ENCODE peak calls at places on chromosomes 2 and 18, in four cellular contexts. Z is adrenal gland, P is heart left ventricle, I is PC-3. C is an unnamed sample.

GRCh38 chr2:205043285-205043684 is 498.0 kb downstream of the PARD3B start:
- DNase-seq in P (no peak), I (no peak), Z (no peak), C (no peak)

GRCh38 chr2:75709297-75709696 is 1.4 kb downstream of the GCFC2 start:
- DNase-seq in I (no peak), P (no peak), Z (no peak), C (no peak)

GRCh38 chr18:48622911-48623431 is 84.1 kb downstream of the CTIF start:
- DNase-seq in I (no peak), P (no peak), Z (no peak), C (no peak)

GRCh38 chr2:176281267-176281666 is 12.0 kb downstream of the MTX2 start:
- DNase-seq in P (no peak), Z (no peak), I (peak; percentile 59), C (no peak)

GRCh38 chr2:20604957-20605381 is 45.9 kb downstream of the HS1BP3 start:
- DNase-seq in I (peak; percentile 35), P (no peak), Z (peak; percentile 51), C (no peak)

GRCh38 chr18:44655435-44655834 is 25.3 kb upstream of the SETBP1 start:
- DNase-seq in Z (no peak), I (no peak), P (no peak), C (no peak)

GRCh38 chr2:75310915-75311314 is 111.6 kb upstream of the TACR1 start:
- DNase-seq in Z (no peak), I (peak; percentile 62), P (no peak), C (no peak)

GRCh38 chr18:59779979-59780378 is 82.8 kb upstream of the CCBE1 start:
- DNase-seq in I (peak; percentile 90), Z (peak; percentile 39), P (no peak), C (no peak)

GRCh38 chr18:14965553-14965952 is 217.6 kb downstream of the ANKRD30B start:
- DNase-seq in Z (no peak), P (no peak), I (no peak), C (no peak)

GRCh38 chr2:34670482-34670881 is 1071.4 kb upstream of the FAM98A start:
- DNase-seq in P (no peak), Z (no peak), I (no peak), C (no peak)

GRCh38 chr2:211347328-211347727 is 790.9 kb downstream of the CPS1 start:
- DNase-seq in I (no peak), Z (no peak), P (no peak), C (no peak)

GRCh38 chr2:162103443-162104009 is 29.5 kb upstream of the DPP4 start:
- DNase-seq in P (no peak), Z (peak; percentile 47), I (no peak), C (no peak)

GRCh38 chr2:237517990-237518389 is 30.9 kb downstream of the MLPH start:
- DNase-seq in P (no peak), I (no peak), Z (no peak), C (no peak)

GRCh38 chr2:239381709-239382134 is 19.1 kb downstream of the HDAC4 start:
- DNase-seq in I (no peak), P (peak; percentile 18), Z (peak; percentile 11), C (no peak)

GRCh38 chr18:32439802-32440201 is 30.9 kb downstream of the GAREM1 start:
- DNase-seq in Z (no peak), I (peak; percentile 2), P (peak; percentile 21), C (no peak)

GRCh38 chr2:231182500-231182899 is 15.9 kb upstream of the ARMC9 start:
- DNase-seq in I (no peak), P (no peak), Z (no peak), C (no peak)

GRCh38 chr2:240988146-240988545 is 10.3 kb upstream of the SNED1 start:
- DNase-seq in P (no peak), I (no peak), Z (no peak), C (peak; percentile 44)

GRCh38 chr18:70333757-70334156 is 44.9 kb downstream of the SOCS6 start:
- DNase-seq in P (no peak), I (peak; percentile 66), Z (peak; percentile 43), C (no peak)

GRCh38 chr2:97858442-97858841 is 137.3 kb downstream of the TMEM131 start:
- DNase-seq in P (no peak), I (no peak), Z (no peak), C (no peak)

GRCh38 chr2:3754795-3755194 is 51.4 kb downstream of the DCDC2C start:
- DNase-seq in Z (no peak), I (no peak), P (no peak), C (no peak)

GRCh38 chr2:6186332-6187100 is 494.3 kb downstream of the SOX11 start:
- DNase-seq in I (no peak), Z (peak; percentile 92), P (peak; percentile 29), C (no peak)

GRCh38 chr2:196131949-196132925 is 39.1 kb downstream of the STK17B start:
- DNase-seq in I (no peak), Z (no peak), P (peak; percentile 28), C (no peak)

GRCh38 chr2:149488719-149489440 is 98.7 kb downstream of the MMADHC start:
- DNase-seq in P (no peak), I (no peak), Z (no peak), C (no peak)

DNA sequence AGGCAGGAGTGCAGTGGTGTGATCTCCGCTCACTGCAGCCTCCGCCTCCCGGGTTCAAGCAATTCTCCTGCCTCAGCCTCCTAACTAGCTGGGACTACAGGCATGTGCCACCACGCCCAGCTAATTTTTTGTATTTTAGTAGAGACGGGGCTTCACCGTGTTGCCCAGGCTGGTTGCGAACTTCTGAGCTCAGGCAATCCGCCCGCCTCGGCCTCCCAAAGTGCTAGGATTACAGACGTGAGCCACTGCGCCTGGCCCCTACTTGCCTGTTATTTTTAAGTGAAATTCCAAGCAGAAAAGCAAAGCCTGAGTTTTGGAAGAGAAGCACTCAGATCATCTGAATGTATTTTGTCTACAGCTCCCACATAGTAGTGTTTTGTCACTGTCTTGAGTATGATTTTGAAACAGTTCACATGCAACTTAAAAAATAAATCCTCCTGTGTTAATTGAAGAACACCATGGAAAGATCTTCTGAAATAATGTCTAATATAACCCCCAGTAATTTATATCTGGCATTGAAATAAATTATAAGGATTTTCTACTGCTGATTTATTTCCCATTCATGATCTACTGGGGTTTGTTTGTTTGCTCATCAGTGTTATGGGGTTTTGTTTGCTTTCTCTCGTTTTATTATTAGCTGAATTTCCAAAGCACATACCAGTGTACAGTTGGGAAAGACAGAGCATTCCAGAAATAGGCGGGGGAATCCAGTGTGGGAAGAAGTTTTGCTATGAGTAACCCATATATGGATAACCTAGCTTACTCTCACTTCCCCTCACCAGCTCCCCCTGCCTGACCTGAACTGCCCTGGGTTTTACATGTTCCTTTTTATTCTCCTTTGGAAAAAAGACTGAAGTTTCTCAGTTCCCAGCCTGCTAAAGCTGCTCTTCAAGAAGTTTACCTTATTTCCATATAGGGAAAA is 80.1 kb upstream of the MAP3K20 start:
- DNase-seq in I (peak; percentile 90), P (peak; percentile 33), Z (peak; percentile 27), C (no peak)
- TF ChIP-seq CTCF in I (peak; percentile 57), P (peak; percentile 28), Z (no peak), C (no peak)

DNA sequence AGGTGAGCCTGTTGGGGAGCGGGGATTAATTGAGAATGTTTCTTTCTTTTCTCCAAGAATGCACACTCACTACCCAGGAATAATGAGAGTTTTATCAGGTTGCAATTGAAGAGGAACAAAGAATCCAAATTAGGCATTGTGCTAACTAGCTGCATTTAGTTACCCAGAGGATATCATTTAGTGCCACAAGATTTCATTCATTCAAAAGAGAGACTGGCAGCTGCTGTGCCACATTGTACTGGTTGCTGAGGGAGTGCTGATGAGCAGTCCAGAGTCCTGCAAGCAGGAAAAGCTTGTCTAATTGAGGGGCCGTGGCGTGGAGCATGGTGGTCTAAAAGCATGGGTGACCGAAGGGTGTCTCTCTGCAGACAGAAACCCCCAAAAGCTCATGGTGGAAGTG is 97.6 kb downstream of the CTAGE1 start:
- DNase-seq in Z (no peak), P (no peak), I (no peak), C (no peak)
- H3K4me3 ChIP-seq in Z (no peak overlapping the region), P (no peak overlapping the region), I (no peak overlapping the region), C (no peak overlapping the region)

DNA sequence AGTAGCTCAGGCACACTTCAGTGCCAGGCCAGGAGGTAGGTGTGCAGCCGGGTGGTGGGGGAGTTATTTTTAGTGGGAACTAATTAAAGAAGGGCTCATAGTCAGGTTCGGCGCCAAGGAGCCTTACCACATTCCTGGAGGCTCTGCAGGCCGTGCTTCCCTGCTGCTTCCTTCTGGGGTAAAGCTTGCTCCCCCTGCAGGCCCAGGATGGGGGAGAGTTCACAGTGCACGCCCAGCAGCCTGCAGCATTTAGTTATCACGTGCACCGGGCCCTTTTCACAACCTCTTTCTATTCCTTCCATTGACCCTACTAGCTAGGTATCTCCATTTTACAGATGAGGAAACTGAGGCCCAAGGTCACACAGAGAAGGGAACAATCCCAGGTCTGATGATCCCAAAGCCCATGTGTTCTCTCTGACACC is 2.5 kb downstream of the KCNF1 start:
- DNase-seq in Z (no peak), I (no peak), P (peak; percentile 31), C (no peak)
- H3K27ac ChIP-seq in Z (no peak overlapping the region), I (no peak overlapping the region), P (no peak overlapping the region), C (no peak overlapping the region)

DNA sequence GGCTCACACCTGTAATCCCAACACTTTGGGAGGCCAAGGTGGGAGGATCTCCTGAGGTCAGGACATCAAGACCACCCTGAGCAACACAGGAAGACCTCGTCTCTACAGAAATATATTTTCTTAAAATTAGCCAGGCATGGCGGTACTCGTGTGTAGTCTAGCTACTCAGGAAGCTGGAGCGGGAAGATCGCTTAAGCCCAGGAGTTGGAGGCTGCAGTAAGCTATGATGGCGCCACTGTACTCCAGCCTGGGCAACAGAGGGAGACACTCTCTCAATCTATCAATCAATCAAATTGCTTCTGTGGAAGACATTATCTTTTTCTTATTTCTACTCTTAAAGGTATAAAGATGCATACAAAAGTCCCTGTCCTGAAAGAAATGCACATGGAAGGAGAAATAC is 11.3 kb downstream of the FEZ2 start:
- DNase-seq in I (no peak), Z (no peak), P (no peak), C (no peak)
- TF ChIP-seq CTCF in I (no peak), Z (no peak), P (no peak), C (no peak)